ENCODE peak calls at places on chromosomes 16 and 17, in six cellular contexts. V is GM10248, Y is GM23338, N is type B pancreatic cell, F is OCI-LY7, C is stomach. G is an unnamed sample.
A peak's percentile ranks its signal among the peaks of the same experiment; 100 is the strongest.

GRCh38 chr16:82638095-82638798 is 11.5 kb downstream of the CDH13 start:
- DNase-seq in V (no peak), Y (no peak), N (no peak), F (no peak), C (no peak), G (no peak)

GRCh38 chr17:28716740-28717577 is 709 bp downstream of the RAB34 start:
- DNase-seq in V (no peak), Y (peak; percentile 66), N (no peak), F (no peak), C (no peak), G (no peak)

GRCh38 chr16:61820398-61820797 is 215.8 kb downstream of the CDH8 start:
- DNase-seq in V (no peak), Y (no peak), N (no peak), F (no peak), C (no peak), G (no peak)

GRCh38 chr17:77242118-77242800 is 101.5 kb downstream of the SEC14L1 start:
- DNase-seq in V (no peak), Y (no peak), N (no peak), F (peak; percentile 29), C (no peak), G (no peak)

GRCh38 chr17:65389426-65389825 is 172.0 kb downstream of the AXIN2 start:
- DNase-seq in V (no peak), Y (no peak), N (no peak), F (no peak), C (no peak), G (no peak)

GRCh38 chr16:80663078-80663477 is 122.3 kb downstream of the DYNLRB2 start:
- DNase-seq in V (peak; percentile 12), Y (no peak), N (no peak), F (peak; percentile 27), C (no peak), G (peak; percentile 58)

GRCh38 chr17:31068291-31068690 is 26.5 kb upstream of the NF1 start:
- DNase-seq in V (peak; percentile 46), Y (peak; percentile 85), N (no peak), F (peak; percentile 71), C (peak; percentile 36), G (peak; percentile 67)

GRCh38 chr17:27547301-27547683 is 83.7 kb upstream of the LGALS9 start:
- DNase-seq in V (no peak), Y (no peak), N (no peak), F (no peak), C (no peak), G (no peak)

GRCh38 chr17:82104797-82105416 is 6.9 kb upstream of the FASN start:
- DNase-seq in V (no peak), Y (no peak), N (no peak), F (no peak), C (no peak), G (no peak)

GRCh38 chr16:81861503-81861902 is 82.4 kb downstream of the PLCG2 start:
- DNase-seq in V (no peak), Y (no peak), N (no peak), F (no peak), C (no peak), G (no peak)

GRCh38 chr17:51901242-51901641 is 257.3 kb downstream of the CA10 start:
- DNase-seq in V (no peak), Y (peak; percentile 48), N (no peak), F (no peak), C (no peak), G (no peak)
- TF ChIP-seq CTCF in V (no peak), Y (peak; percentile 37), N (no peak), F (no peak), C (no peak), G (no peak)

DNA sequence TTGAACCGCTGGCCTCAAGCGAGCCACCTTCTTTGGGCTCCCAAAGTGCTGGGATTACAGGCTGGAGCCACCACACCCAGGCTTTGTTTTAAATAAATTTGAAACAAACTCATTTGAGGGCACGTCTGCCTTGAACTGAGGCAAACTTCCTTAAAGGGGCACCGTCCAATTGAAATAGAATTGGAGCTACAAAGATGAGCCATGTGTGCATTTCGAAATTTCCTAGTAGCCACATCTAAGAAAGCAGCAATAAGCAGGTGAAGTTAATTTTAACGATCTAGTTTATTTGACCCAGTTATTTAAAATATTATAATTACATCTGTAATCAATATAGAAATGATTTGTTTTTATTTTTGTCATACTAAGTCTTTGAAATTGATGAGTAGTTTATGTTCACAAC is 755 bp upstream of the C16orf89 start:
- DNase-seq in V (no peak), Y (no peak), N (no peak), F (no peak), C (no peak), G (no peak)
- TF ChIP-seq CTCF in V (no peak), Y (no peak), N (no peak), F (no peak), C (no peak), G (no peak)

GRCh38 chr16:68972720-68973119 is 129.4 kb downstream of the TANGO6 start:
- DNase-seq in V (no peak), Y (peak; percentile 89), N (no peak), F (no peak), C (no peak), G (no peak)
- TF ChIP-seq CTCF in V (no peak), Y (peak; percentile 57), N (peak; percentile 47), F (no peak), C (no peak), G (no peak)

DNA sequence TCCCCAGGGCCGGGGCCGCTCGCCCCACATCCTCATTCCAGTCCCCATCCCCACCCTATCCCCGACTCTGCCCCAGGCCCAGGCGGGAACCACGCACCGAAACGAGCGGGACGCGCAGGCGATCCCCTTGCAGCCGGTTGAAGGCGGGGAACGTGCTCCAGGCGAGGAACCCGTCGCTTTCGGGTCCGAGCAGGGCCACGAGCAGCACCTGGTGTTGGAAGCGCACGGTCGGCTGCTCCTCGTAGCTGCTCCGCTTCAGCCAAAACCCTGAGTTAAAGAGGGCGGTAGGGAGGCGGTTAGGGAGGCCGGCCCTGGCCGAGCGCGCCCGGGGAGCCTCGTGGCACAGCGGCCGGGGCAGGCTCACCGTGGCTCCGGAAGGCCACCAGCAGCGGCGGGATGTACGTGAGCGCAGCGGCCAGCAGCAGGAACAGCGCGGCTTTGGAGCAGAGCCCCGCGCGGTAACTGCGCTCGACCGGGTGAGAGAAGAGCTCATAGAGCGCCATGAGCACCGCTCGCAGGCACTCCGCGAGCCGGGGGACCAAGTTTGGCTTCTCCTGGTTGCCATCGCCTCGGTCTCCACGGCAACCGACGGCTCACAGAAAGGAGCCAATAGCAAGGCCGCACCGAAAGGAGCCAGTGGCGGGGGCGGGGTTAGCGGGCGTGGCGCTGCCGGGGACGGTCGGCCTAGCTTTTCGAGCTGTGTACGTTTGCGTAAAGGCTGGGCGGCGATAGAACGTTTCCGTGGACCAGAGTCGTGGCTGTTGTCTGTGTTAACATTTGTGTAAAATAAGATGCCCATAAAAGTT is at the start of gene TMEM231:
- DNase-seq in V (peak; percentile 97), Y (peak; percentile 97), N (peak; percentile 95), F (peak; percentile 95), C (peak; percentile 97), G (peak; percentile 96)
- TF ChIP-seq CTCF in V (no peak), Y (no peak), N (no peak), F (peak; percentile 20), C (no peak), G (peak; percentile 6)

GRCh38 chr17:45098869-45099616 is 33.3 kb downstream of the PLCD3 start:
- DNase-seq in V (peak; percentile 89), Y (peak; percentile 95), N (peak; percentile 88), F (peak; percentile 78), C (peak; percentile 91), G (peak; percentile 73)
- TF ChIP-seq CTCF in V (peak; percentile 75), Y (peak; percentile 88), N (peak; percentile 90), F (peak; percentile 94), C (peak; percentile 81), G (peak; percentile 91)

G was measured in GM12865.